ENCODE peak calls at places on chromosome 4, in four cellular contexts. S is spleen, I is heart right ventricle, X is heart left ventricle. N is an unnamed sample. For H3K9me3, the result is how much of the 10 kb centered on the place peaks cover.

GRCh38 chr4:184762100-184762499 is 28.2 kb upstream of the CENPU start:
- DNase-seq in S (no peak), I (no peak), X (no peak), N (no peak)

GRCh38 chr4:150418757-150419410 is 163.1 kb upstream of the MAB21L2 start:
- DNase-seq in I (no peak), X (no peak), S (no peak), N (no peak)

GRCh38 chr4:168744021-168744420 is 247.2 kb downstream of the PALLD start:
- DNase-seq in S (no peak), I (no peak), X (no peak), N (no peak)

GRCh38 chr4:139889194-139889762 is 223.7 kb downstream of the MGST2 start:
- DNase-seq in X (no peak), S (no peak), I (no peak), N (peak)

GRCh38 chr4:113760094-113760851 is 1.3 kb downstream of the CAMK2D start:
- DNase-seq in X (peak), S (peak), I (no peak), N (peak)

GRCh38 chr4:136319789-136320470 is 1212.4 kb downstream of the PCDH18 start:
- DNase-seq in I (no peak), S (no peak), X (no peak), N (no peak)

GRCh38 chr4:15303052-15303641 is 124.7 kb upstream of the C1QTNF7 start:
- DNase-seq in X (no peak), I (no peak), S (no peak), N (no peak)

GRCh38 chr4:16037901-16038300 is 45.9 kb downstream of the PROM1 start:
- DNase-seq in I (no peak), X (no peak), S (no peak), N (no peak)

GRCh38 chr4:94726524-94727123 is 31.1 kb upstream of the BMPR1B start:
- DNase-seq in S (no peak), X (no peak), I (no peak), N (no peak)

GRCh38 chr4:34202154-34202553 is 2042.2 kb downstream of the ARAP2 start:
- DNase-seq in X (no peak), S (no peak), I (no peak), N (no peak)
- TF ChIP-seq CTCF in X (no peak), S (no peak), I (no peak), N (no peak)

GRCh38 chr4:106315968-106316772 is at the start of the genes AIMP1 and TBCK:
- DNase-seq in I (peak), S (peak), X (peak), N (peak)

GRCh38 chr4:106312997-106313522 is 2.9 kb downstream of the TBCK start:
- DNase-seq in S (no peak), X (no peak), I (no peak), N (no peak)

GRCh38 chr4:106315476-106315967 is 487 bp downstream of the TBCK start:
- DNase-seq in I (no peak), S (no peak), X (no peak), N (no peak)

GRCh38 chr4:106316773-106317409 is 541 bp downstream of the AIMP1 start:
- DNase-seq in S (no peak), I (no peak), X (no peak), N (no peak)

GRCh38 chr4:106314960-106315359 is 1.0 kb downstream of the TBCK start:
- DNase-seq in X (no peak), S (no peak), I (no peak), N (no peak)
- H3K27ac ChIP-seq in X (no peak), S (peak), I (no peak), N (no peak)

GRCh38 chr4:6182390-6183280 is 17.7 kb downstream of the JAKMIP1 start:
- DNase-seq in S (no peak), X (no peak), I (no peak), N (no peak)

GRCh38 chr4:6184169-6184568 is 16.2 kb downstream of the JAKMIP1 start:
- DNase-seq in X (no peak), I (no peak), S (no peak), N (no peak)

GRCh38 chr4:6180841-6181631 is 19.3 kb downstream of the JAKMIP1 start:
- DNase-seq in I (no peak), X (no peak), S (no peak), N (no peak)

GRCh38 chr4:6179362-6179761 is 21.0 kb downstream of the JAKMIP1 start:
- DNase-seq in S (no peak), I (no peak), X (no peak), N (no peak)

DNA sequence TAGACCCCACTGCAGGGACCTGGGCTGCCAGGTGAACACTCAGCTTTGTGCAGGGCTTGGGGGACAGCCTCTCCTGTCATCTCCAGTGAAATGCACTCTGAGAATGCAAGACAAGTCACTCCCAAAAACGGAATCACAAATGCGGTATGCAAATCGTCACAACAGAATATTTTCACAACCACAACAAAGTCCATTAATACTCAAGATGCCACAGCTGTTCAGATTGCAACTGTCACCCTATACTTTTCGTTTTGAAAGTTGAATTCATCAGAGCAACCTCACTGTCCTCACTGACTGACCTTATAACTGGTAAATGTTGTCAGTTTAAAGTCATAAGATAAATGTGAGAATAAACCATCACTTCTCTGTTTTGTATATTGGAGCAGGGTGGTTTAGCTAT is 16.6 kb downstream of the JAKMIP1 start:
- DNase-seq in S (no peak), X (no peak), I (no peak), N (no peak)
- H3K9me3 ChIP-seq in S (under half), X (under half), I (under half), N (under half)

DNA sequence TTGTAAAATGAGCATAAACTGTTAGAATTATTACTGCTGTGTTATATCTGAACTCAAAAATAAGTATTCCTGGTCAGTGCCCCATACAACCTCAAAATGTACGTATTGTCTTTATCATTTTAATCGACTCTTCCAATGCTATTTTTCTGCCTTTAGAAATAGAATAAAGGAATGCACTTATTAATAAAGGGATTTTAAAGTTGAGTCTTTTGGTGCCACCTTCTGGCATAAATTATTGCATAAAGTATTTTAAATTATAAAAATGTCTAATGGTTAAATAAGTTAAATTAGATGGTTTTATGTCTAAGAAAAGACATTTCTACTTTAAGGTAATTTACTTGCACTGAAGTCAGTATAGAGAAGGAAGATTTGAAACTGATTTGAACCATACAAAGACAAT is 424.0 kb upstream of the NDST4 start:
- DNase-seq in S (no peak), I (no peak), X (no peak), N (no peak)
- TF ChIP-seq CTCF in S (no peak), I (no peak), X (peak), N (no peak)

GRCh38 chr4:177246636-177247584 is 62.8 kb upstream of the NEIL3 start:
- DNase-seq in X (no peak), S (no peak), I (no peak), N (no peak)
- H3K27ac ChIP-seq in X (no peak), S (no peak), I (no peak), N (no peak)